ENCODE peak calls at places on chromosomes 16 and 17, in six cellular contexts. Z, X, N, I, W and L are unnamed samples.

GRCh38 chr17:6061290-6061689 is 8.9 kb upstream of the WSCD1 start:
- DNase-seq in Z (no peak), X (no peak), I (peak; percentile 19), N (no peak), W (no peak), L (no peak)

GRCh38 chr16:89693289-89693731 is 6.8 kb downstream of the CDK10 start:
- DNase-seq in Z (no peak), W (no peak), I (no peak), N (no peak), X (no peak), L (no peak)

GRCh38 chr17:83057397-83057761 is 22.0 kb upstream of the METRNL start:
- DNase-seq in N (no peak), W (no peak), X (no peak), I (no peak), Z (no peak), L (no peak)

GRCh38 chr17:50114849-50115357 is 15.1 kb downstream of the SAMD14 start:
- DNase-seq in X (peak; percentile 66), N (peak; percentile 38), I (peak; percentile 77), Z (no peak), W (no peak), L (no peak)

GRCh38 chr16:31886227-31886626 is 12.6 kb downstream of the ZNF267 start:
- DNase-seq in Z (no peak), X (no peak), N (no peak), I (no peak), W (no peak), L (no peak)

GRCh38 chr17:67203818-67204217 is 41.2 kb downstream of the HELZ start:
- DNase-seq in I (no peak), Z (no peak), N (no peak), X (no peak), W (no peak), L (no peak)

GRCh38 chr17:60501589-60501988 is 24.5 kb downstream of the APPBP2 start:
- DNase-seq in N (no peak), I (no peak), X (no peak), W (no peak), Z (no peak), L (no peak)

GRCh38 chr16:85419503-85420408 is 193.4 kb upstream of the GSE1 start:
- DNase-seq in N (no peak), Z (no peak), W (no peak), X (peak; percentile 40), I (no peak), L (no peak)

GRCh38 chr17:44171931-44172455 is 1.5 kb downstream of the ASB16 start:
- DNase-seq in W (no peak), X (no peak), Z (no peak), I (no peak), N (no peak), L (no peak)

GRCh38 chr16:4011225-4011939 is 104.9 kb downstream of the ADCY9 start:
- DNase-seq in N (no peak), Z (no peak), I (no peak), W (no peak), X (peak; percentile 72), L (no peak)

GRCh38 chr17:72416054-72416691 is 295.4 kb downstream of the SOX9 start:
- DNase-seq in I (no peak), N (no peak), W (peak; percentile 20), Z (no peak), X (no peak), L (no peak)

GRCh38 chr16:76897816-76898215 is 293.2 kb upstream of the MON1B start:
- DNase-seq in W (no peak), X (no peak), N (no peak), Z (no peak), I (no peak), L (no peak)

GRCh38 chr17:68310141-68310540 is 18.8 kb downstream of the ARSG start:
- DNase-seq in N (peak; percentile 20), X (no peak), W (no peak), I (no peak), Z (no peak), L (no peak)

GRCh38 chr17:45228121-45228941 is 6.6 kb downstream of the FMNL1 start:
- DNase-seq in I (no peak), N (no peak), W (no peak), X (no peak), Z (no peak), L (peak; percentile 14)

GRCh38 chr17:50356892-50357510 is 11.1 kb downstream of the XYLT2 start:
- DNase-seq in W (no peak), X (no peak), I (no peak), Z (no peak), N (no peak), L (no peak)

GRCh38 chr17:74566132-74566753 is 1.1 kb downstream of the CD300H start:
- DNase-seq in I (peak; percentile 18), Z (no peak), X (peak; percentile 85), N (peak; percentile 52), W (no peak), L (no peak)

GRCh38 chr17:4555863-4556646 is 871 bp upstream of the MYBBP1A start:
- DNase-seq in Z (no peak), W (no peak), X (no peak), N (no peak), I (no peak), L (no peak)

GRCh38 chr17:50151937-50152547 is 1.6 kb upstream of the PPP1R9B start:
- DNase-seq in X (peak; percentile 85), Z (no peak), N (peak; percentile 70), I (peak; percentile 87), W (no peak), L (peak; percentile 67)

GRCh38 chr17:72192409-72193192 is 71.8 kb downstream of the SOX9 start:
- DNase-seq in X (no peak), Z (no peak), I (no peak), W (no peak), N (no peak), L (no peak)

GRCh38 chr17:80346498-80347275 is 68.3 kb upstream of the ENDOV start:
- DNase-seq in N (no peak), Z (no peak), X (no peak), I (no peak), W (no peak), L (no peak)

GRCh38 chr17:33889079-33889478 is 366.0 kb upstream of the CCL2 start:
- DNase-seq in N (peak; percentile 57), X (no peak), Z (no peak), I (no peak), W (no peak), L (no peak)

GRCh38 chr16:30060354-30061194 is 5.0 kb upstream of the ALDOA start:
- DNase-seq in X (no peak), I (no peak), W (no peak), Z (no peak), N (no peak), L (no peak)

GRCh38 chr16:50550035-50550434 is 1.8 kb downstream of the NKD1 start:
- DNase-seq in Z (no peak), N (no peak), I (no peak), W (no peak), X (no peak), L (no peak)

DNA sequence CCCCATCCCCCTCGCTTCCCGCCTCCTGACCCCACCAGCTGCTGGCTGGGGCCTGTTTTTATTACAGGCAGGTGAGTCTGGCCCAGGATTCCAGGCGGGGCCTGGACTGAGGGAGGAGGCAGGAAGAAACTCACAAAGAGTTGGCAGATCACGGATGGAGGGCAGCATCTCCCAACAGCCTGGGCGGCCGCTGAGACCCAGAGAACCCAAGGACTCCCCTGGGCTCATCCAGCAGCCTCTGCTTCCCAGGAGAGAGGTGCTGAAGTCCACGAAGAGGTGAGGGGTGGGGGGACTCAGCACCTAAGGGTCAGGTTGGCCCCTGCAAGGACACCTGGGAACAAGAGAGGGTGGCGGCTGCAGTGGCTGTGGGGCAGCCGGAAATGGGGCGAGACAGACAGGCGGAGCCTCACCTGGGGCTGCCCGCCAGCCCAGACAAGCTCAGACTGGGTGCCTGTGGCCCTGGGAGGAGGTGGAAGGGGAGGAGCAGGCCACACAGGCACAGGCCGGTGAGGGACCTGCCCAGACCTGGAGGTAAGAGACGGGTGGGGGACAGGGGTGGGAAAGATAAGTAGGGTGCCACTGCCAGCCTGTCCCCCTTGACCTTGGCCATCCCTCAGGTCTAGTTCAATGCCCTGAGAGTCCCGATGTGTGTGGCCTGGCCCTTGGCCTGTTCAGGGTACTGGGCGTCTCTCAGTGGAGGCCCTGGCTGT is 8.7 kb upstream of the ADGRG1 start:
- DNase-seq in X (peak; percentile 47), I (peak; percentile 46), W (no peak), Z (no peak), N (no peak), L (no peak)
- TF ChIP-seq TAF1 in X (no peak), I (no peak), W (no peak), Z (no peak), N (no peak), L (no peak)

GRCh38 chr17:40819528-40820125 is 2.8 kb downstream of the KRT10 start:
- DNase-seq in W (no peak), N (peak; percentile 15), I (peak; percentile 28), Z (no peak), X (no peak), L (no peak)
- TF ChIP-seq POLR2AphosphoS5 in W (no peak), N (peak; percentile 71), I (no peak), Z (no peak), X (no peak), L (no peak)

DNA sequence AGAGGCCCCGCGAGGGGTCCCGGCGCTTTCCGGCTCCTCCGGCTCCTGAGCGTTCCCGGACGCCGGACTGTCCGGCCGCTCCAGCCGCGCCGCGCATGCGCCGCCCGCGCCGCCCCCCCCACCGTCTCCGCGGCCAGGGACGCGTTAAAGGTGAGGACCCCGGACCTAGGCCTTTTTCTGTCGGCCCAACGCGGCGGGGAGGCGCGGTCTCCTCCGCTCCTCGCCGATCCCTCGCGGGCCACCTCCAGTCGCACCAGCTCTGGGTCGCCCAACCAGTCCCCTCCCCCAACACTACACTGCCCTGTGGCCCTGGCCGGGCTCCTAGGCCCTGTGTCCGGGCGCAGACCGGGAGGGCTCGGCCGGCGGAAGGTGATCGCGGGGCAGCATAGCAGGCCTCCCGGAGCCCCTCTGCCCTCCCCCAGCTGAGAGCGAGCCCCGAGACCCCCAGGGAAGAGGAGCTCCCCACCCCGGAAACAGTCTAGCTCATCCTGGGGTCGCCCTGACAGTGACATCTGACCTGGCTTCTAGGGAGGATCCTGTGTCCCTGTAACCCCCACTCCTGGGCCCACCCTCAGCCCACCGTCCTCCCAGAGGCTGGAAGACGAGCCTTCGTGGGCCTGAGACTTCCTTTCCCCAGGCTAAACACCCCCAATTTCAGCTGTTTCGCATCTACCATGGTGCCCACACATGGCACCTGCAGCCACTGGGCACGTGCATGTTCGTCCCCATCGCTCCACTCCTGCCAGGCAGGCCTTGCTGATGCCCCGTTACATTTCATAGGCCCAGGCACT is 14.7 kb upstream of the BCAR1 start:
- DNase-seq in W (no peak), N (peak; percentile 94), Z (peak; percentile 93), I (peak; percentile 84), X (peak; percentile 93), L (peak; percentile 98)
- TF ChIP-seq POLR2A in W (peak; percentile 71), N (peak; percentile 70), Z (no peak), I (peak; percentile 27), X (peak; percentile 65), L (no peak)

DNA sequence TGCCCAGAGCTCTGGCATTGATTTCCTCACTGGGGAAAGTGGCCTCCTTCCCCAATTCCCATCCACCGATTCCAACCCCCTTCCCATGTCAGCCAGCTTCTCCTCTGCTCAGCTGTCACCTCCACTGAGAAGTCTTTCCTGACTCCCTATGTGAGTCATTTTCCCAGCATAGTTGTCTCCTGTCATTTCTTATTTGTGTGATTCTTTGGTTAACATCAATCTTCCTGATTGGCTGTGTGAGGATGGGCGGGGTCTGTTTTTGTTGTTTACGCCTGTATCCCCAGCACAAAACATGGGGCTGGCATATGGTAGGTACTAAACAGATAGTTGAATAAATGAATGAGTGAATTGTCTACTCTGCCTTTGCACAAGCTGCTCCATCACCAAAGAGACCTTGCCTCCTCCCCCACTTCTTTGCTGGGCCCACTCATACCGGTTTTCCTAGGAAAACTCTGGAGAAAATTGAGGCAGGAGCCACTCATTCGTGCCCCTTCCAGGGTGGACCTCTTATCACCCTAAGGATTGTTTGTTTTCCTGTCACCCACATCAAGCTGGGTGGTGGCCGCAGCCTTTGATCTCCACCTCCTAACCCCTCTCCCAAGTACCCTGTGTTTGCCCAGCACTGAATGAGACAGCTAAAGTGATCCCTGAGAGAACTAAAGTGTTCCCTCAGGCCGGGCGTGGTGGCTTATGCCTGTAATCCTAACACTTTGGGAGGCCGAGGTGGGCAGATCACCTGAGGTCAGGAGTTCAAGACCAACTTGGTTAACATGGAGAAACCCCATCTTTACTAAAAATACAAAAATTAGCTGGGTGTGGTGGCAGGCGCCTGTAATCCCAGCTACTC is 1.2 kb upstream of the GRB7 start:
- DNase-seq in W (no peak), N (peak; percentile 50), X (no peak), Z (no peak), I (peak; percentile 90), L (no peak)
- TF ChIP-seq TAF1 in W (no peak), N (no peak), X (no peak), Z (no peak), I (no peak), L (no peak)